ENCODE peak calls at places on chromosomes 11 and 22, in four cellular contexts. P is CD4-positive, alpha-beta T cell; Q is upper lobe of left lung; L is colonic mucosa. E is an unnamed sample.

GRCh38 chr11:66080055-66080817 is 10.2 kb downstream of the PACS1 start:
- DNase-seq in P (peak; percentile 63), Q (peak; percentile 62), L (peak; percentile 74), E (no peak)

GRCh38 chr22:49925525-49926128 is 7.2 kb downstream of the CRELD2 start:
- DNase-seq in P (peak; percentile 64), Q (no peak), L (no peak), E (no peak)

GRCh38 chr11:126546191-126546590 is 190.7 kb downstream of the ST3GAL4 start:
- DNase-seq in P (no peak), Q (no peak), L (no peak), E (no peak)

GRCh38 chr11:28108909-28109308 is 721 bp downstream of the METTL15 start:
- DNase-seq in P (no peak), Q (no peak), L (no peak), E (no peak)

GRCh38 chr11:120031612-120032600 is 106.0 kb downstream of the TRIM29 start:
- DNase-seq in P (no peak), Q (no peak), L (no peak), E (no peak)

GRCh38 chr22:23549198-23549595 is 30.9 kb downstream of the IGLL1 start:
- DNase-seq in P (no peak), Q (no peak), L (no peak), E (no peak)

GRCh38 chr11:6413791-6414231 is 5.1 kb downstream of the APBB1 start:
- DNase-seq in P (peak; percentile 52), Q (no peak), L (no peak), E (peak; percentile 71)

GRCh38 chr11:17593466-17594245 is 46.6 kb downstream of the OTOG start:
- DNase-seq in P (no peak), Q (peak; percentile 20), L (no peak), E (no peak)

GRCh38 chr22:37365950-37366349 is 61.3 kb downstream of the ELFN2 start:
- DNase-seq in P (no peak), Q (no peak), L (no peak), E (no peak)

GRCh38 chr11:3130269-3131071 is 34.6 kb downstream of the OSBPL5 start:
- DNase-seq in P (no peak), Q (no peak), L (no peak), E (no peak)

GRCh38 chr11:103170865-103171264 is 61.6 kb downstream of the DYNC2H1 start:
- DNase-seq in P (no peak), Q (no peak), L (no peak), E (no peak)

GRCh38 chr22:22248878-22249277 is 4.3 kb downstream of the VPREB1 start:
- DNase-seq in P (no peak), Q (no peak), L (no peak), E (no peak)

GRCh38 chr11:13104619-13105236 is 95.6 kb downstream of the RASSF10 start:
- DNase-seq in P (no peak), Q (no peak), L (no peak), E (no peak)

GRCh38 chr11:13102865-13103539 is 93.9 kb downstream of the RASSF10 start:
- DNase-seq in P (no peak), Q (no peak), L (no peak), E (no peak)

GRCh38 chr11:13105237-13105844 is 96.2 kb downstream of the RASSF10 start:
- DNase-seq in P (no peak), Q (no peak), L (peak; percentile 68), E (no peak)

GRCh38 chr11:13102575-13102840 is 93.4 kb downstream of the RASSF10 start:
- DNase-seq in P (no peak), Q (no peak), L (no peak), E (no peak)

GRCh38 chr11:13103962-13104554 is 94.9 kb downstream of the RASSF10 start:
- DNase-seq in P (no peak), Q (no peak), L (no peak), E (no peak)
- H3K27ac ChIP-seq in P (no peak overlapping the region), Q (no peak overlapping the region), L (no peak overlapping the region), E (no peak overlapping the region)

GRCh38 chr11:95097209-95097608 is 7.6 kb downstream of the ENDOD1 start:
- DNase-seq in P (no peak), Q (no peak), L (no peak), E (no peak)

GRCh38 chr11:95101935-95102334 is 12.3 kb downstream of the ENDOD1 start:
- DNase-seq in P (no peak), Q (no peak), L (no peak), E (no peak)

GRCh38 chr11:95098826-95099225 is 9.2 kb downstream of the ENDOD1 start:
- DNase-seq in P (no peak), Q (no peak), L (peak; percentile 73), E (no peak)

GRCh38 chr11:95100856-95101507 is 11.3 kb downstream of the ENDOD1 start:
- DNase-seq in P (no peak), Q (no peak), L (no peak), E (no peak)

DNA sequence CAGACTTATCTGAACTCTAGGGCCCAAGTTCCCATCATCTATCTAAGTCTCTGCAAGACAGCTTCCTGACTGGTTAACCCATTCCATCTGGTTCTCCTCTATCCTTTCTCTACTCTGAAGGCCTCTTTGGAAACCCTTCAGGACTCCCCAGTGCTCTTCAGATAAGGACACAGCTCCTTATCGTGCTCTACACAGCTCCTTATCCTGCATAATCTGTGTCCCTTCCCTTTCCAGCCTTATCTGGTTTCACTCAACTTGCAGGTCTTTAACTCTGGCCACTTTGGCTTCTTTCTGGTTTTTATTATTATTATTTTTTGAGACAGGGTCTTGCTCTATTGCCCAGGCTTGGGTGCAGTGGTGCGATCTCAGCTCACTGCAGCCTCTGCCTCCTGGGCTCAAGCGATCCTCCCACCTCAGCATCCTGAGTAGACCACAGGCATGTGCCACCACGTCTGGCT is 10.6 kb downstream of the ENDOD1 start:
- DNase-seq in P (no peak), Q (no peak), L (no peak), E (no peak)
- H3K27ac ChIP-seq in P (no peak overlapping the region), Q (no peak overlapping the region), L (no peak overlapping the region), E (no peak overlapping the region)

GRCh38 chr22:46071451-46072029 is 78.8 kb upstream of the PPARA start:
- DNase-seq in P (peak; percentile 49), Q (peak; percentile 85), L (peak; percentile 94), E (peak; percentile 90)
- H3K27ac ChIP-seq in P (peak overlapping the region; percentile 46), Q (peak overlapping the region; percentile 94), L (peak overlapping the region; percentile 99), E (peak overlapping the region; percentile 80)

DNA sequence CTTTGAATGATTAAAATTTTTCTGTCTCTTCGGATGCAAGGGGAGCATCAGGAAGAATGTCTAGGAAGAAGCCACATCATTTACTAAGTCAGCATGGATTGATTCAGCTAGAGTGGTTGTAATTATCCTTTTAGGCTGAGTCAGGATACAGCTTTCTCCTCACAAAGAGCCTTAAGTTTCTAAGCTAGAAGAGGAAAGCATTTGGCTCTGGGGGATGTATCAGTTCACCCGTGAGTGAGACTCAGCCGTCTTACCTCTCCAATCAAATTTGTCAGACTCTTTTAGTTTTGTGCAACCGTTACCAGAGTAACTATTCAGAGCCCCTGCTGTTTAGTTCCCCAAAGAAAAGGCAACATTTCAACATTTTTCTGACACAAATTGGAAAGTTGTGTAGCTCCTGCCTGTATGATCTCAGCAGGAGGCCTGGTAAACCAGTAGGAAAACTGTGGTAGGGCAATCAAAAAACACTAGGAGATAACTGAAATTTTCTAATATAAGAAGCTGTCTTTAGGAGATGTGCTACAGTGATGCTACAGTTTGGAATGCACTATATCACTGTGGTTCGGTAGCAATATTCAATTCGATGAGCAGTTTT is 432.4 kb upstream of the LUZP2 start:
- DNase-seq in P (no peak), Q (no peak), L (no peak), E (no peak)
- H3K27ac ChIP-seq in P (no peak overlapping the region), Q (no peak overlapping the region), L (no peak overlapping the region), E (no peak overlapping the region)

GRCh38 chr11:121810291-121810690 is 305.7 kb downstream of the BLID start:
- DNase-seq in P (no peak), Q (no peak), L (no peak), E (no peak)
- H3K27ac ChIP-seq in P (no peak overlapping the region), Q (no peak overlapping the region), L (no peak overlapping the region), E (no peak overlapping the region)

DNA sequence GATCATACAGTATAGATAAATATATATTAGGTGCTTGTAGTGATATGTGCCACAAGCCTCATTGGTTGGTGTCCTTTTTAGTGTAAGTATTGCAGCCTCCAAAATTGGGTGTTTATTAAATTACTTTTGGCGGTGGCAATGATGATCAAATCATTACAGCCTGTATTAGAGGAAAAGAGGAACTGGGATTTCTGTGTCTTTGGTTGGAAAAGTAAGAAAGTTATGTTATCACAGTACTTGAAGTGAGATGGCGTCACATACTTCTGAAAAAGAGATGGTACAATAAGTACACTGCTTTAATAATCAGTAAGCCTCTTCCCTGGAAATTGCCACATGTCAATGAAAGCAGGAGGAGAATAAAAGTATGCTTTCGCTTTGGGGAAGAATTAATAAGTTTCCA is 523 bp upstream of the MPZL3 start:
- DNase-seq in P (no peak), Q (no peak), L (no peak), E (no peak)
- H3K27ac ChIP-seq in P (peak overlapping the region; percentile 91), Q (peak overlapping the region; percentile 90), L (peak overlapping the region; percentile 79), E (no peak overlapping the region)

E was measured in caudate nucleus.